ENCODE peak calls at places on chromosomes 6 and 20, in ten cellular contexts. Y is AG10803, H is kidney epithelial cell, I is body of pancreas, S is A549, X is OCI-LY7, D is omental fat pad, M is AG04450, V is breast epithelium, B is heart right ventricle. T is an unnamed sample.

GRCh38 chr20:8912731-8913130 is 156.2 kb upstream of the PLCB4 start:
- DNase-seq in S (no peak), X (no peak), B (no peak), H (no peak), M (no peak), D (no peak), V (no peak), Y (no peak), I (no peak), T (no peak)

GRCh38 chr20:54212871-54213270 is 5.0 kb downstream of the PFDN4 start:
- DNase-seq in H (no peak), V (no peak), X (no peak), M (no peak), Y (no peak), I (no peak), D (no peak), S (no peak), B (no peak), T (no peak)

GRCh38 chr20:48621256-48622078 is 206.3 kb downstream of the PREX1 start:
- DNase-seq in D (no peak), M (no peak), V (no peak), X (no peak), I (no peak), S (peak), H (no peak), Y (peak), B (no peak), T (no peak)

GRCh38 chr6:122904166-122904565 is 91.9 kb upstream of the CLVS2 start:
- DNase-seq in H (no peak), I (no peak), S (no peak), Y (no peak), X (no peak), M (no peak), D (no peak), B (no peak), V (no peak), T (no peak)

GRCh38 chr6:18720075-18720474 is 332.9 kb downstream of the RNF144B start:
- DNase-seq in X (no peak), S (no peak), B (no peak), D (no peak), M (no peak), V (no peak), Y (no peak), I (no peak), H (no peak), T (no peak)

GRCh38 chr6:13099771-13100170 is 228.6 kb downstream of the TBC1D7 start:
- DNase-seq in I (no peak), S (no peak), D (no peak), H (no peak), V (no peak), B (no peak), X (no peak), M (no peak), Y (no peak), T (no peak)

GRCh38 chr6:154865291-154865690 is 129.8 kb upstream of the TIAM2 start:
- DNase-seq in H (no peak), X (no peak), M (no peak), D (no peak), I (no peak), V (no peak), Y (no peak), B (no peak), S (no peak), T (no peak)

GRCh38 chr6:46704562-46704961 is 16.9 kb downstream of the TDRD6 start:
- DNase-seq in H (no peak), D (no peak), B (no peak), Y (peak), X (peak), M (no peak), S (peak), V (no peak), I (no peak), T (no peak)

GRCh38 chr6:115594894-115595293 is 465.8 kb downstream of the FRK start:
- DNase-seq in D (no peak), V (no peak), B (no peak), I (no peak), Y (no peak), H (no peak), X (no peak), M (no peak), S (no peak), T (no peak)

GRCh38 chr20:31472395-31473330 is 2.3 kb downstream of the DEFB124 start:
- DNase-seq in Y (peak), S (no peak), H (no peak), D (no peak), V (no peak), X (no peak), B (peak), M (no peak), I (no peak), T (no peak)

DNA sequence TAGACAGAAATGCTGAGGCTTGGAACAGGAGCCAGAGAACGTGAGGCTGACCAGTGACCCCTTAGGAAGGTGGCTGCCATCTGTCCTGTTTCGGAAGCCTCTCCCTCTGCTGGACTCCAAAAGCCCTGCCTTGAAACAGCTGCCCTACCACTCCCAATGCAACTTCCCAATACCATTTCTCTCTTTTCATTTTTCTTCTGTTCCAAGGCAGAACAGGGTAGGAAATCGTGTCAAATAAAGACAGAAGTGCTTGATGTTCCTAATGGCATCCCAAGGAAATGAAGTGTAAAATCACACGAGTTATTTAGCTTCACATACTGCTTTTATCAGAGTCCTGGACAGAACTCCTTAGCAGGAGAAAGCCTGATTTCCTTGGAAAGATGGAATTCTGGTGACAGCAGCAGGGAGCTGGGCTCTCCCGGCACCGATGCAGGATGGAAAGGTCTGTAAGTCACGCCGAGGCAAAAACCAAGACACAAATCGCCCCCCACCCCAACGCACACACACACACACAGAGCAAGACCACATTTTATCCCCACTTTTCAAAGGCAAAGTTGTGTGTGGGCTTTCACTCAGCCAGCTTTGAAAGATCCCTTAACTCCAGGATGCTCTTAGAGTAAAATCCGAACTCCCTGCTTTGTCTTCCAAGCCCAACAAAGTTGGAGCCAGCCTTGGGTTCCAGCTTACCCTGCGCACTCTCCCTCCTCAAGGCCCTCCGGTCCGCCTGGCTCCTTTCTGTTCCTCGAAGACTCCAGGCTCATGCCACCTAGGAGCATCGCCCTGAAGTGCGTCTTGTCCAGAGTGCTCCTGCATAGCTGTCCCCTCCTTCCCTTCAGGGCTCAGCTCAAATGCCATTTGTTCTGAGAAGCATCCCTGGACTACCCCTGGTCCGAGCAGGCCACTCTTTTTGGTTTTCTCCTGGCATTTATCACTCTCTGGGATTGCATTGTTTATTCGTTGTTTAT is 11.6 kb upstream of the STX16 start:
- DNase-seq in B (no peak), H (no peak), X (no peak), D (no peak), I (no peak), M (no peak), Y (no peak), V (no peak), S (no peak), T (no peak)
- TF ChIP-seq CTCF in B (no peak), H (peak), X (no peak), D (no peak), I (no peak), M (no peak), Y (peak), V (no peak), S (no peak), T (no peak)

GRCh38 chr6:34529665-34530327 is 26.3 kb downstream of the SPDEF start:
- DNase-seq in I (peak), Y (no peak), B (no peak), S (peak), D (no peak), X (no peak), M (no peak), H (no peak), V (no peak), T (no peak)
- TF ChIP-seq CTCF in I (no peak), Y (no peak), B (no peak), S (no peak), D (no peak), X (no peak), M (no peak), H (no peak), V (peak), T (no peak)

GRCh38 chr20:50625986-50626677 is 65.2 kb downstream of the RIPOR3 start:
- DNase-seq in I (peak), S (peak), H (no peak), Y (peak), M (no peak), D (no peak), V (no peak), B (peak), X (peak), T (peak)
- TF ChIP-seq CTCF in I (peak), S (peak), H (peak), Y (peak), M (peak), D (no peak), V (peak), B (peak), X (peak), T (peak)

GRCh38 chr6:1499798-1500197 is 109.9 kb upstream of the FOXC1 start:
- DNase-seq in X (no peak), D (no peak), B (no peak), S (no peak), I (no peak), H (no peak), Y (no peak), V (no peak), M (no peak), T (no peak)

GRCh38 chr6:1503811-1504210 is 105.9 kb upstream of the FOXC1 start:
- DNase-seq in D (no peak), B (no peak), I (no peak), S (no peak), X (no peak), M (no peak), Y (no peak), H (no peak), V (no peak), T (no peak)

GRCh38 chr6:1498491-1499113 is 109.2 kb downstream of the FOXF2 start:
- DNase-seq in B (no peak), D (no peak), M (no peak), X (no peak), I (no peak), Y (peak), S (no peak), H (no peak), V (no peak), T (no peak)

GRCh38 chr6:1502041-1502440 is 107.7 kb upstream of the FOXC1 start:
- DNase-seq in B (no peak), X (no peak), Y (peak), V (no peak), H (no peak), S (no peak), I (no peak), D (no peak), M (no peak), T (no peak)

DNA sequence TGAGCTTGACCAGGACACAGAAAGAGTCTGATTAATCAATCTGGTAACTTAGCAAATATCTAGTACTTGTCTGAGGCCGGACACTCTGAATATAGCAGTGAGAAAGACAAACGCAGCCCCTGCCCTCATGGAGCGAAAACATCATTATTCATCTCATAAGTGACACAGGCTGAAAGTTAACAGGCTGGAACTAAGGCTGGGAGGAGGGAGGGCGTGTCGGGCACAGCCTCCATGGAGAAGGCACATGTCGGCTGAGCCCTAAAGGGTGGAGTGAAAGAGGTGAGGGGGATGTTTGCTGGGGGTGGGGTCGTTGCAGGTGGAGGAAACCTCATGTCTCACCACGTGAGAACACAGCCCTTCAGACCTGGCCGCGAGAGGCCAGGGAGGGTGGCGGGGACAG is 108.8 kb upstream of the FOXC1 start:
- DNase-seq in M (no peak), I (no peak), X (no peak), B (no peak), D (no peak), H (no peak), V (no peak), Y (no peak), S (no peak), T (no peak)
- TF ChIP-seq CTCF in M (no peak), I (no peak), X (no peak), B (no peak), D (no peak), H (no peak), V (no peak), Y (no peak), S (no peak), T (no peak)

GRCh38 chr20:35663516-35663812 is 1.2 kb downstream of the CPNE1 start:
- DNase-seq in S (no peak), B (no peak), H (no peak), M (no peak), I (no peak), D (no peak), Y (no peak), V (no peak), X (peak), T (no peak)

GRCh38 chr20:35662541-35662940 is 2.2 kb downstream of the CPNE1 start:
- DNase-seq in M (no peak), B (no peak), X (no peak), I (no peak), V (no peak), D (no peak), S (no peak), H (no peak), Y (no peak), T (no peak)

GRCh38 chr20:35665949-35666288 is 1.2 kb upstream of the CPNE1 start:
- DNase-seq in Y (no peak), D (no peak), X (no peak), S (no peak), M (no peak), I (no peak), B (no peak), V (no peak), H (no peak), T (no peak)

GRCh38 chr20:35664544-35665206 is at the start of the genes CPNE1 and RBM12:
- DNase-seq in M (peak), H (peak), X (peak), V (peak), B (peak), D (peak), I (peak), S (peak), Y (peak), T (peak)

GRCh38 chr20:35663813-35664543 is 722 bp downstream of the CPNE1 start:
- DNase-seq in V (no peak), X (peak), H (no peak), Y (peak), D (no peak), S (peak), B (no peak), M (no peak), I (peak), T (no peak)
- TF ChIP-seq CTCF in V (no peak), X (no peak), H (no peak), Y (no peak), D (no peak), S (no peak), B (no peak), M (no peak), I (no peak), T (no peak)

GRCh38 chr20:63425846-63426485 is 46.5 kb downstream of the KCNQ2 start:
- DNase-seq in V (no peak), H (no peak), M (no peak), Y (no peak), D (no peak), S (no peak), X (peak), B (no peak), I (no peak), T (no peak)
- TF ChIP-seq CTCF in V (no peak), H (no peak), M (no peak), Y (no peak), D (no peak), S (no peak), X (no peak), B (no peak), I (no peak), T (no peak)

GRCh38 chr6:11354019-11354418 is 121.6 kb upstream of the NEDD9 start:
- DNase-seq in M (peak), X (no peak), B (peak), H (no peak), V (no peak), S (no peak), D (no peak), Y (peak), I (no peak), T (no peak)

GRCh38 chr6:11356404-11357155 is 124.1 kb upstream of the NEDD9 start:
- DNase-seq in H (no peak), X (no peak), I (no peak), Y (no peak), D (no peak), B (peak), S (no peak), V (no peak), M (no peak), T (no peak)

GRCh38 chr6:11358904-11359840 is 126.7 kb upstream of the NEDD9 start:
- DNase-seq in H (no peak), B (no peak), Y (no peak), I (no peak), D (no peak), V (no peak), S (no peak), M (no peak), X (no peak), T (no peak)

GRCh38 chr6:11362481-11363018 is 130.1 kb upstream of the NEDD9 start:
- DNase-seq in X (no peak), D (no peak), B (no peak), H (no peak), S (no peak), V (no peak), M (no peak), Y (no peak), I (no peak), T (no peak)

DNA sequence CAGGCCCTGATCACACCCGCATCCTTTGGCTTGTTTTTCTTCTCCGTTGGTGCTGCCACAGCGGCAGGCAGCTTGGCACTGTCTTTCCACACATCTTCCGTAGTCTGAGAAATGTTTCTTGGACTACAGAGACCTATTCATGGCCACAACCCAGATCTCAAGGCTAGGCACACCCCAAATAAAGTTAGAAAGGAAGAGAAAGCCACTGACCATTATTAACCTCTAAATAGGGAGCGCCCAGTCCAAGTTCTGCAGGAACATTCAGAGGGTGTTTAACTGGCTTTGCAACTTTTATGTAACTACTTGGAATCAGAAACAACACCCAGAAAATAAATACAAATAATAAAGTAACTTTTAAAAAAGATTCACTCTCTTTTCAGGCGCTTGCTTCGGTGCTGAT is 124.8 kb upstream of the NEDD9 start:
- DNase-seq in H (no peak), M (no peak), Y (no peak), X (no peak), I (no peak), B (no peak), D (no peak), S (no peak), V (no peak), T (no peak)
- TF ChIP-seq CTCF in H (no peak), M (no peak), Y (no peak), X (no peak), I (no peak), B (no peak), D (no peak), S (no peak), V (no peak), T (no peak)

GRCh38 chr6:147510949-147511590 is 2.6 kb downstream of the SAMD5 start:
- DNase-seq in Y (no peak), X (no peak), S (peak), B (no peak), D (no peak), V (no peak), M (no peak), I (no peak), H (no peak), T (no peak)

GRCh38 chr6:147509900-147510299 is 1.4 kb downstream of the SAMD5 start:
- DNase-seq in V (no peak), X (no peak), M (no peak), I (no peak), S (no peak), D (no peak), Y (no peak), H (no peak), B (no peak), T (no peak)

GRCh38 chr6:147507162-147508072 is 1.1 kb upstream of the SAMD5 start:
- DNase-seq in B (peak), I (peak), Y (no peak), S (peak), H (no peak), M (no peak), V (no peak), D (no peak), X (no peak), T (no peak)

GRCh38 chr6:147508073-147508870 is at the start of gene SAMD5:
- DNase-seq in D (no peak), S (peak), Y (peak), I (peak), M (peak), X (no peak), B (peak), H (no peak), V (no peak), T (no peak)

GRCh38 chr6:147508871-147509608 is 550 bp downstream of the SAMD5 start:
- DNase-seq in B (peak), X (no peak), D (no peak), H (no peak), S (peak), I (peak), M (no peak), Y (no peak), V (no peak), T (no peak)
- TF ChIP-seq CTCF in B (no peak), X (no peak), D (no peak), H (no peak), S (peak), I (no peak), M (no peak), Y (no peak), V (no peak), T (no peak)

GRCh38 chr6:20352346-20352745 is 49.3 kb upstream of the E2F3 start:
- DNase-seq in B (no peak), S (no peak), V (no peak), H (no peak), I (no peak), M (no peak), Y (no peak), D (no peak), X (no peak), T (no peak)
- TF ChIP-seq CTCF in B (no peak), S (no peak), V (no peak), H (no peak), I (no peak), M (no peak), Y (no peak), D (no peak), X (no peak), T (no peak)